ENCODE peak calls at places on chromosome 12, in four cellular contexts. One of them, this sample, is unnamed.

GRCh38 chr12:102069707-102070106 is 7.9 kb upstream of the WASHC3 start:
- DNase-seq in HCT116: no peak
- DNase-seq in A549: no peak
- DNase-seq in H1: no peak
- DNase-seq in this sample: no peak

GRCh38 chr12:69415471-69416275 is 54.5 kb upstream of the FRS2 start:
- DNase-seq in HCT116: peak
- DNase-seq in A549: peak
- DNase-seq in H1: peak
- DNase-seq in this sample: peak

GRCh38 chr12:29023436-29024076 is 125.5 kb upstream of the FAR2 start:
- DNase-seq in HCT116: no peak
- DNase-seq in A549: no peak
- DNase-seq in H1: no peak
- DNase-seq in this sample: no peak

GRCh38 chr12:129401572-129401971 is 502.3 kb downstream of the TMEM132D start:
- DNase-seq in HCT116: no peak
- DNase-seq in A549: no peak
- DNase-seq in H1: no peak
- DNase-seq in this sample: no peak

GRCh38 chr12:118773956-118774723 is 207.2 kb upstream of the SRRM4 start:
- DNase-seq in HCT116: no peak
- DNase-seq in A549: no peak
- DNase-seq in H1: peak
- DNase-seq in this sample: no peak

GRCh38 chr12:38543151-38543550 is 226.6 kb downstream of the ALG10B start:
- DNase-seq in HCT116: no peak
- DNase-seq in A549: no peak
- DNase-seq in H1: no peak
- DNase-seq in this sample: no peak

GRCh38 chr12:1496162-1496925 is 98.0 kb downstream of the FBXL14 start:
- DNase-seq in HCT116: no peak
- DNase-seq in A549: no peak
- DNase-seq in H1: peak
- DNase-seq in this sample: peak

GRCh38 chr12:63410197-63410596 is 258.1 kb downstream of the DPY19L2 start:
- DNase-seq in HCT116: no peak
- DNase-seq in A549: no peak
- DNase-seq in H1: no peak
- DNase-seq in this sample: no peak

GRCh38 chr12:269216-269615 is 6.6 kb upstream of the SLC6A13 start:
- DNase-seq in HCT116: no peak
- DNase-seq in A549: no peak
- DNase-seq in H1: no peak
- DNase-seq in this sample: peak

GRCh38 chr12:132205271-132206092 is 61.2 kb downstream of the NOC4L start:
- DNase-seq in HCT116: no peak
- DNase-seq in A549: no peak
- DNase-seq in H1: no peak
- DNase-seq in this sample: no peak

GRCh38 chr12:63302269-63302940 is 151.4 kb upstream of the AVPR1A start:
- DNase-seq in HCT116: no peak
- DNase-seq in A549: no peak
- DNase-seq in H1: no peak
- DNase-seq in this sample: no peak

GRCh38 chr12:64390275-64390851 is at the start of gene C12orf56:
- DNase-seq in HCT116: no peak
- DNase-seq in A549: peak
- DNase-seq in H1: no peak
- DNase-seq in this sample: no peak

GRCh38 chr12:119998471-119999245 is 9.6 kb downstream of the BICDL1 start:
- DNase-seq in HCT116: no peak
- DNase-seq in A549: no peak
- DNase-seq in H1: no peak
- DNase-seq in this sample: no peak

GRCh38 chr12:32248594-32249140 is 142.0 kb downstream of the BICD1 start:
- DNase-seq in HCT116: no peak
- DNase-seq in A549: no peak
- DNase-seq in H1: no peak
- DNase-seq in this sample: peak

GRCh38 chr12:71029302-71029701 is 108.8 kb upstream of the PTPRR start:
- DNase-seq in HCT116: no peak
- DNase-seq in A549: no peak
- DNase-seq in H1: no peak
- DNase-seq in this sample: no peak

GRCh38 chr12:57216931-57217871 is 607 bp downstream of the NXPH4 start:
- DNase-seq in HCT116: no peak
- DNase-seq in A549: peak
- DNase-seq in H1: peak
- DNase-seq in this sample: no peak

GRCh38 chr12:67630373-67631088 is 18.0 kb upstream of the DYRK2 start:
- DNase-seq in HCT116: no peak
- DNase-seq in A549: no peak
- DNase-seq in H1: no peak
- DNase-seq in this sample: peak

GRCh38 chr12:113227686-113228391 is 6.6 kb downstream of the TPCN1 start:
- DNase-seq in HCT116: no peak
- DNase-seq in A549: no peak
- DNase-seq in H1: no peak
- DNase-seq in this sample: no peak

GRCh38 chr12:102481705-102482104 is 1.3 kb upstream of the IGF1 start:
- DNase-seq in HCT116: no peak
- DNase-seq in A549: no peak
- DNase-seq in H1: no peak
- DNase-seq in this sample: no peak

GRCh38 chr12:76341436-76342030 is 6.7 kb downstream of the BBS10 start:
- DNase-seq in HCT116: no peak
- DNase-seq in A549: no peak
- DNase-seq in H1: no peak
- DNase-seq in this sample: peak

GRCh38 chr12:17302001-17302400 is 696.0 kb upstream of the LMO3 start:
- DNase-seq in HCT116: no peak
- DNase-seq in A549: no peak
- DNase-seq in H1: no peak
- DNase-seq in this sample: no peak

GRCh38 chr12:132803883-132804282 is 24.8 kb downstream of the GOLGA3 start:
- DNase-seq in HCT116: no peak
- DNase-seq in A549: no peak
- DNase-seq in H1: no peak
- DNase-seq in this sample: peak

GRCh38 chr12:27367078-27367477 is 34.4 kb downstream of the BMAL2 start:
- DNase-seq in HCT116: no peak
- DNase-seq in A549: no peak
- DNase-seq in H1: no peak
- DNase-seq in this sample: no peak

GRCh38 chr12:5908251-5908650 is 36.8 kb downstream of the ANO2 start:
- DNase-seq in HCT116: no peak
- DNase-seq in A549: no peak
- DNase-seq in H1: no peak
- DNase-seq in this sample: no peak

GRCh38 chr12:98466970-98467369 is 48.4 kb upstream of the TMPO start:
- DNase-seq in HCT116: no peak
- DNase-seq in A549: no peak
- DNase-seq in H1: no peak
- DNase-seq in this sample: no peak

GRCh38 chr12:74537126-74537706 is 419 bp upstream of the ATXN7L3B start:
- DNase-seq in HCT116: peak
- DNase-seq in A549: peak
- DNase-seq in H1: no peak
- DNase-seq in this sample: peak

GRCh38 chr12:131795688-131796410 is 32.3 kb upstream of the MMP17 start:
- DNase-seq in HCT116: no peak
- DNase-seq in A549: no peak
- DNase-seq in H1: peak
- DNase-seq in this sample: no peak

DNA sequence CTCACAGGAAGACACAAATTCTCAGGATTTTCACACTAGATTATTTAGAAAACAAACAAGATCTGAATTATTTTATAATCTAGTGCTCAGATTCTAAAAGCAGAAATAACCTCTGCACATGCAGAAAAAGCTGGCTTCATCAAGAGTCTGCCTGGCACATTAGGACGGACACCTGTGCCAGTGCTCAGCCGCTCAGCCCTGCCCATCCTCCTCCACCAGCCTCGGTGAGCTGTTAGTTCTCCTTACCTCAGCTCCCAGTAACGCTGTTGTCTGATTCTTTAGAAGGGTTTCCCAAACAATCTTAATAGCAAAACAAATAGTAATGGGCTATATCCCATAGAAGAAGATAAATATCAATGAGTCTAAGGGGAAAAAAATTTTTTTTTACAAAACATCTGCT is 27.7 kb downstream of the DUSP16 start:
- DNase-seq in HCT116: no peak
- DNase-seq in A549: no peak
- DNase-seq in H1: no peak
- DNase-seq in this sample: no peak
- H3K4me2 ChIP-seq in HCT116: no peak
- H3K4me2 ChIP-seq in A549: no peak
- H3K4me2 ChIP-seq in H1: no peak
- H3K4me2 ChIP-seq in this sample: no peak

GRCh38 chr12:107352347-107353081 is 259.2 kb upstream of the CRY1 start:
- DNase-seq in HCT116: no peak
- DNase-seq in A549: peak
- DNase-seq in H1: no peak
- DNase-seq in this sample: no peak

GRCh38 chr12:107355004-107355565 is 261.7 kb upstream of the CRY1 start:
- DNase-seq in HCT116: no peak
- DNase-seq in A549: no peak
- DNase-seq in H1: no peak
- DNase-seq in this sample: no peak

GRCh38 chr12:107351109-107351508 is 257.8 kb upstream of the CRY1 start:
- DNase-seq in HCT116: no peak
- DNase-seq in A549: no peak
- DNase-seq in H1: no peak
- DNase-seq in this sample: no peak

GRCh38 chr12:107351716-107352115 is 258.4 kb upstream of the CRY1 start:
- DNase-seq in HCT116: no peak
- DNase-seq in A549: no peak
- DNase-seq in H1: no peak
- DNase-seq in this sample: no peak

DNA sequence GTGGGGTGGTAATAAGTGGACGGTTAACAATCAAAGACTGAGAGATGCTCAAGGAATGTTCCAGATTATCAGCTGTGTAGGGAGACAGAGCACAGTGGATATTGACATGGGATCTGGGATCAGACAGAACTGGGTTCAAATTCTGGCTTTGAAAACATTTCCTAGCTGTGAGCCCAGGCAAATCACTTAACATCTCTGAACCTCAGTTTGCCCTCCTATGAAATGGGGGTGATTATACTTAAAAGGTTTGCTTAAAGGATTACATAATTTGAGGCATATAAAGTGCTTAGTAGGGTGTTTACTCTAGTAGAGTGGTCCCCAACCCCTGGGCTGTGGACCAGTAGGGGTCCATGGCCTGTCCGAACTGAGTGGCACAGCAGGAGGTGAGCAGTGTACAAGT is 260.0 kb upstream of the CRY1 start:
- DNase-seq in HCT116: no peak
- DNase-seq in A549: no peak
- DNase-seq in H1: no peak
- DNase-seq in this sample: no peak
- H3K4me2 ChIP-seq in HCT116: no peak
- H3K4me2 ChIP-seq in A549: peak
- H3K4me2 ChIP-seq in H1: no peak
- H3K4me2 ChIP-seq in this sample: no peak

GRCh38 chr12:109435428-109436180 is 41.5 kb downstream of the KCTD10 start:
- DNase-seq in HCT116: no peak
- DNase-seq in A549: no peak
- DNase-seq in H1: no peak
- DNase-seq in this sample: no peak
- H3K4me2 ChIP-seq in HCT116: no peak
- H3K4me2 ChIP-seq in A549: no peak
- H3K4me2 ChIP-seq in H1: peak
- H3K4me2 ChIP-seq in this sample: no peak

GRCh38 chr12:125871811-125872594 is 806.8 kb downstream of the AACS start:
- DNase-seq in HCT116: no peak
- DNase-seq in A549: no peak
- DNase-seq in H1: no peak
- DNase-seq in this sample: no peak
- H3K4me2 ChIP-seq in HCT116: no peak
- H3K4me2 ChIP-seq in A549: no peak
- H3K4me2 ChIP-seq in H1: no peak
- H3K4me2 ChIP-seq in this sample: no peak